ENCODE peak calls at places on chromosome 17, in five cellular contexts. L, J, T, K and Q are unnamed samples.

GRCh38 chr17:45235071-45236001 is 13.7 kb downstream of the FMNL1 start:
- DNase-seq in L (peak; percentile 83), J (peak; percentile 85), T (peak; percentile 90), K (peak; percentile 97), Q (peak; percentile 68)

GRCh38 chr17:75634754-75635609 is 1.7 kb downstream of the SMIM5 start:
- DNase-seq in L (no peak), J (no peak), T (no peak), K (no peak), Q (no peak)

GRCh38 chr17:49365667-49366066 is 3.6 kb upstream of the ZNF652 start:
- DNase-seq in L (no peak), J (peak; percentile 57), T (peak; percentile 61), K (peak; percentile 88), Q (no peak)

GRCh38 chr17:83145831-83146230 is 66.4 kb downstream of the METRNL start:
- DNase-seq in L (no peak), J (no peak), T (no peak), K (no peak), Q (no peak)

GRCh38 chr17:21296097-21297025 is 11.8 kb downstream of the MAP2K3 start:
- DNase-seq in L (no peak), J (no peak), T (no peak), K (no peak), Q (no peak)

GRCh38 chr17:74738051-74738996 is 1.3 kb downstream of the RAB37 start:
- DNase-seq in L (peak; percentile 32), J (peak; percentile 49), T (no peak), K (no peak), Q (no peak)

GRCh38 chr17:33389506-33390141 is 96.5 kb upstream of the ASIC2 start:
- DNase-seq in L (no peak), J (no peak), T (no peak), K (peak; percentile 55), Q (no peak)

GRCh38 chr17:82445542-82445941 is 5.0 kb downstream of the CYBC1 start:
- DNase-seq in L (no peak), J (no peak), T (no peak), K (no peak), Q (no peak)

GRCh38 chr17:55067697-55068439 is 99.3 kb downstream of the STXBP4 start:
- DNase-seq in L (peak; percentile 17), J (peak; percentile 48), T (no peak), K (no peak), Q (no peak)

GRCh38 chr17:50613007-50613406 is 21.7 kb upstream of the ABCC3 start:
- DNase-seq in L (no peak), J (peak; percentile 20), T (no peak), K (no peak), Q (no peak)

GRCh38 chr17:82231312-82231561 is 2.4 kb downstream of the SLC16A3 start:
- DNase-seq in L (no peak), J (no peak), T (no peak), K (no peak), Q (no peak)

GRCh38 chr17:47741793-47742145 is 8.7 kb downstream of the TBX21 start:
- DNase-seq in L (no peak), J (peak; percentile 43), T (no peak), K (no peak), Q (no peak)

GRCh38 chr17:83196088-83196765 is 116.8 kb downstream of the METRNL start:
- DNase-seq in L (peak; percentile 67), J (no peak), T (no peak), K (no peak), Q (no peak)

GRCh38 chr17:41871789-41872188 is 6.6 kb upstream of the KLHL11 start:
- DNase-seq in L (no peak), J (no peak), T (no peak), K (peak; percentile 44), Q (no peak)

GRCh38 chr17:70184207-70184606 is 14.9 kb downstream of the KCNJ2 start:
- DNase-seq in L (no peak), J (no peak), T (no peak), K (no peak), Q (no peak)

GRCh38 chr17:81187120-81187519 is 21.1 kb upstream of the AATK start:
- DNase-seq in L (no peak), J (no peak), T (no peak), K (no peak), Q (no peak)

GRCh38 chr17:17898673-17899072 is 61.9 kb upstream of the SREBF1 start:
- DNase-seq in L (no peak), J (no peak), T (no peak), K (no peak), Q (no peak)

GRCh38 chr17:17900615-17901520 is 64.1 kb upstream of the SREBF1 start:
- DNase-seq in L (peak; percentile 99), J (peak; percentile 97), T (no peak), K (peak; percentile 52), Q (no peak)

GRCh38 chr17:17896746-17897145 is 60.0 kb upstream of the SREBF1 start:
- DNase-seq in L (no peak), J (no peak), T (no peak), K (peak; percentile 29), Q (no peak)

GRCh38 chr17:17899486-17899885 is 62.7 kb upstream of the SREBF1 start:
- DNase-seq in L (no peak), J (no peak), T (no peak), K (no peak), Q (no peak)

GRCh38 chr17:17897442-17897841 is 60.7 kb upstream of the SREBF1 start:
- DNase-seq in L (no peak), J (no peak), T (no peak), K (no peak), Q (no peak)
- H3K27ac ChIP-seq in L (no peak overlapping the region), J (no peak overlapping the region), T (no peak overlapping the region), K (no peak overlapping the region), Q (no peak overlapping the region)

GRCh38 chr17:77599699-77600098 is 358.8 kb upstream of the TNRC6C start:
- DNase-seq in L (no peak), J (no peak), T (no peak), K (no peak), Q (no peak)

GRCh38 chr17:77600346-77600745 is 358.2 kb upstream of the TNRC6C start:
- DNase-seq in L (no peak), J (no peak), T (no peak), K (no peak), Q (no peak)

GRCh38 chr17:77602062-77602746 is 356.3 kb upstream of the TNRC6C start:
- DNase-seq in L (peak; percentile 82), J (no peak), T (no peak), K (no peak), Q (no peak)

GRCh38 chr17:77602883-77603640 is 355.4 kb upstream of the TNRC6C start:
- DNase-seq in L (no peak), J (no peak), T (no peak), K (no peak), Q (no peak)

GRCh38 chr17:77601054-77601979 is 357.2 kb upstream of the TNRC6C start:
- DNase-seq in L (no peak), J (no peak), T (no peak), K (no peak), Q (no peak)
- H3K9ac ChIP-seq in L (no peak overlapping the region), J (no peak overlapping the region), T (no peak overlapping the region), K (no peak overlapping the region), Q (no peak overlapping the region)

GRCh38 chr17:22694362-22695227 is 1002.3 kb downstream of the KCNJ18 start:
- DNase-seq in L (no peak), J (no peak), T (no peak), K (peak; percentile 61), Q (no peak)
- H3K9me3 ChIP-seq in L (no peaks in the 10 kb centered on the region), J (peaks cover 23% of the 10 kb centered on the region), T (peaks cover 43% of the 10 kb centered on the region), K (peaks cover 94% of the 10 kb centered on the region), Q (no peaks in the 10 kb centered on the region)

DNA sequence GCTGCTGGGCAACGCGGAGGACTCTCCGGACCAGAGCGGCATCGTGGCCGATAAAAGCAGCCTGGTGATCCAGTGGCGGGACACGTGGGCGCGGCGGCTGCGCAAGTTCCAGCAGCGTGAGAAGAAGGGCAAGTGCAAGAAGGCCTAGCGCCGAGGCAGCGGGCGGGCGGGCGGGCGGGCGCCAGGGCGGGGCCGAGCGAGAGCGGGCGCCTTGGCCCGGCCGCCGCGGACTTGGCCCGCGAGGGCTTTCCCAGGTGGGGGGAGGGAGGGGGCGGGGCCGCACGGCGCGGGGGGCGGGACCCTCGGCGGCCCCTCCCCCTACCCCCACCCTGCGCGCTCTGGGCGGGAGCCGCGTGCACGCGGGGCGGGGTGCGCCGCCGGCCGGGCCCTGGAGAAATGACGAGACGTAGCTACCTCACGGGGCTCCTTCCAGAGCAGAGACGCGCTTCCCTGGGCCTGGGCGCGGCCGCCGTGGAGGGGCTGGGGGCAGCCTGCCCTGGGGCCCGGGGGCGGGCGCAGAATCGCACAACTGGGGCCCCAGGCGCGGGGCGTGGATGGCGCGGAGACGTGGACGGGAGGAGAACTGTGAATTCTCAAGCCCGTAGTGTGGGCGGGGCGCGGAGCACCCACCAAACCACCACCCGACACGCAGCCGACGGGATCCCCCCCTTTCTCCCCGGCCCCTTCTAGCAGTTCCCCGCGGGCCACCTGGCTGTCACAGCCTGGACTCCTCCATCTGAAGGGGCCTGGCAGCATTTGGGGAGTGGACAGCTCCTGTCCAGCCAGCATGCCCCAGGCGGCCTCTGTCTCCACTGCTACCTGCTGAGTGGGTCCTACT is 218.7 kb downstream of the NTN1 start:
- DNase-seq in L (peak; percentile 67), J (peak; percentile 59), T (peak; percentile 74), K (peak; percentile 93), Q (no peak)
- H3K27ac ChIP-seq in L (peak overlapping the region; percentile 48), J (no peak overlapping the region), T (no peak overlapping the region), K (no peak overlapping the region), Q (peak overlapping the region; percentile 70)

DNA sequence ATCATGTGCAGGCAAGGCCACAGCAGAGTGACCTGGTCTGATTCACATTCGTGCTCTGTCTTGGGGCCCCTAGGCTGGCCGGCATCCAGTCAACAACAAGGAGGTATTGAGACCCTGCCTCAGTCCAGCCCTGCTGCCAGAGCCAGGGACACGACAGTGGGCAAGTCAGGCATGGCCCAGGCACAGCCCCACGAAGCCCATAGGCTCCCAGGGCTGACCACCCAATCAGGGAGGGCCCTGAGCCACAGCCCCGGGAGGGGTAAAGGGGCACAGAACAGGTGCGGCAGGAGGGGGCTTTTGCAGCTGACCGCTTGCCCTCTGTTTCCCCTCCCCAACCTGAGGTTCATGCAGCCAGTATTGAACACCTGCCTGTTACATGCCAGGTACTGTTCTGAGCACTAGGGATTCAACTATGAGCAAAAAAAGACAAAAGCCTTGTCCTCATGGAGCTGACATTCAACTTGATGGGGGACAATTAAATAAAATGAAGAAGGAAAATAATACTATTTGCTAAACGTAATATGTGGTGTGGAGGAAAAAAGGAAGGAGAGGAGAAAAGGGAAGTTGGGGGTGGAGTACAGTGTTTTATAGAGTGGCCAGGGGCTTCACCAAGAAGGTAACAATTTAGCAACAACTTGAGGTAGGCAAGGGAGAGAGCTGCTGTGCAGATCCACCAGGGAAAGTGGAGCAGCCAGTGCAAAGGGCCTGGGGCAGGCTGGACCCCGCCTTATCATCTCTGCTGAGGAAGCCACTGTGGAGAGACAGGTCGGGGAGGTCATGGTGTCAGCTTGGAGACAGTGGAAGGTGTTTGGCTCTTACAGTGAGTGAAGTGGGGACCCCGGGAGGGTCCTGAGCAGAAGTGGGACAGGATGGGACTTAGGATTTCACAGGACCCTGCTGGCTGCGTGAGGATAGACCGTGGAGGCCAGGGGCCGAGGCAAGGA is 6.1 kb downstream of the DRC3 start:
- DNase-seq in L (no peak), J (no peak), T (no peak), K (no peak), Q (no peak)
- H3K9ac ChIP-seq in L (no peak overlapping the region), J (no peak overlapping the region), T (no peak overlapping the region), K (no peak overlapping the region), Q (no peak overlapping the region)